ENCODE peak calls at places on chromosomes 2 and 18, in ten cellular contexts. Y is AG04450, N is IMR-90, V is fibroblast of the aortic adventitia, T is mucosa of descending colon, M is HFFc6, F is endothelial cell, Z is GM23338, J is foreskin fibroblast, A is GM13977. Q is an unnamed sample.

GRCh38 chr2:180604077-180604476 is 376.3 kb upstream of the UBE2E3 start:
- DNase-seq in T (no peak), Z (peak), V (peak), J (peak), M (no peak), N (peak), F (peak), Y (no peak), A (no peak), Q (peak)

GRCh38 chr2:55033076-55033742 is 17.0 kb downstream of the RTN4 start:
- DNase-seq in T (no peak), N (no peak), Z (no peak), M (no peak), F (no peak), Y (no peak), J (no peak), V (no peak), A (no peak), Q (no peak)

GRCh38 chr2:222142027-222142426 is 156.8 kb downstream of the PAX3 start:
- DNase-seq in J (peak), T (no peak), V (no peak), A (no peak), Z (no peak), Y (no peak), N (no peak), M (peak), F (no peak), Q (no peak)

GRCh38 chr2:77013932-77014331 is 508.2 kb downstream of the LRRTM4 start:
- DNase-seq in Y (no peak), Z (no peak), N (no peak), J (no peak), A (no peak), M (no peak), V (no peak), T (no peak), F (no peak), Q (no peak)

GRCh38 chr2:196444442-196444841 is 195.1 kb upstream of the CCDC150 start:
- DNase-seq in N (no peak), V (no peak), F (no peak), M (no peak), Z (no peak), A (no peak), J (no peak), Y (no peak), T (no peak), Q (no peak)

GRCh38 chr2:16330012-16330411 is 335.6 kb downstream of the CYRIA start:
- DNase-seq in J (no peak), V (no peak), M (no peak), A (no peak), N (no peak), Z (peak), Y (no peak), T (no peak), F (no peak), Q (peak)

GRCh38 chr2:64988420-64989125 is 626 bp upstream of the SLC1A4 start:
- DNase-seq in N (peak), Z (peak), A (peak), M (peak), F (peak), J (peak), V (peak), T (peak), Y (peak), Q (peak)

GRCh38 chr2:11305958-11306357 is 38.5 kb downstream of the ROCK2 start:
- DNase-seq in N (peak), F (no peak), Y (peak), J (peak), V (peak), M (peak), T (no peak), Z (no peak), A (no peak), Q (no peak)

GRCh38 chr2:15997728-15998280 is 57.5 kb downstream of the MYCN start:
- DNase-seq in F (no peak), A (no peak), Z (no peak), J (no peak), M (no peak), N (no peak), T (no peak), Y (no peak), V (no peak), Q (no peak)

GRCh38 chr2:98258906-98259305 is 87.3 kb upstream of the CNGA3 start:
- DNase-seq in N (no peak), V (peak), F (no peak), M (no peak), Y (no peak), A (no peak), J (no peak), Z (no peak), T (no peak), Q (no peak)

GRCh38 chr2:100784681-100785080 is 35.3 kb upstream of the NPAS2 start:
- DNase-seq in F (no peak), M (no peak), Y (no peak), A (no peak), Z (no peak), J (no peak), V (no peak), N (no peak), T (no peak), Q (no peak)

GRCh38 chr2:143608758-143609157 is 479.5 kb downstream of the ARHGAP15 start:
- DNase-seq in N (no peak), J (no peak), F (no peak), Z (no peak), Y (no peak), A (no peak), V (no peak), M (no peak), T (no peak), Q (no peak)

GRCh38 chr2:167944825-167945659 is 302.4 kb downstream of the STK39 start:
- DNase-seq in N (peak), M (peak), F (no peak), Y (no peak), J (peak), Z (no peak), T (no peak), V (peak), A (no peak), Q (no peak)

GRCh38 chr2:128745946-128746345 is 427.3 kb upstream of the HS6ST1 start:
- DNase-seq in N (no peak), V (no peak), M (no peak), Z (no peak), F (no peak), A (no peak), Y (no peak), T (no peak), J (no peak), Q (no peak)
- TF ChIP-seq CTCF in N (no peak), V (no peak), M (no peak), Z (no peak), F (no peak), A (no peak), Y (no peak), T (no peak), J (no peak), Q (no peak)

GRCh38 chr2:169509955-169510354 is 453 bp downstream of the KLHL41 start:
- DNase-seq in F (no peak), J (no peak), N (no peak), T (no peak), A (no peak), Z (no peak), V (no peak), M (no peak), Y (no peak), Q (no peak)

GRCh38 chr2:169513094-169513493 is 3.6 kb downstream of the KLHL41 start:
- DNase-seq in A (no peak), Z (no peak), J (no peak), V (no peak), N (no peak), F (no peak), M (no peak), T (no peak), Y (no peak), Q (no peak)

GRCh38 chr2:169512525-169512924 is 3.0 kb downstream of the KLHL41 start:
- DNase-seq in Z (no peak), V (no peak), J (peak), N (peak), T (no peak), A (no peak), Y (no peak), F (no peak), M (peak), Q (no peak)

GRCh38 chr2:169511818-169512217 is 2.3 kb downstream of the KLHL41 start:
- DNase-seq in F (no peak), T (no peak), V (no peak), Y (no peak), N (no peak), M (no peak), A (no peak), J (no peak), Z (no peak), Q (no peak)

GRCh38 chr2:169513926-169514325 is 4.4 kb downstream of the KLHL41 start:
- DNase-seq in Y (no peak), N (no peak), F (no peak), A (no peak), J (no peak), Z (no peak), T (no peak), M (no peak), V (no peak), Q (no peak)
- TF ChIP-seq CTCF in Y (no peak), N (no peak), F (no peak), A (no peak), J (no peak), Z (no peak), T (no peak), M (no peak), V (no peak), Q (no peak)

GRCh38 chr2:239715606-239716005 is 309.5 kb downstream of the NDUFA10 start:
- DNase-seq in T (no peak), Z (no peak), N (no peak), F (no peak), V (no peak), J (no peak), Y (no peak), A (no peak), M (no peak), Q (no peak)
- TF ChIP-seq CTCF in T (no peak), Z (no peak), N (no peak), F (no peak), V (no peak), J (no peak), Y (no peak), A (no peak), M (no peak), Q (no peak)

GRCh38 chr2:74887961-74888670 is 54.2 kb downstream of the HK2 start:
- DNase-seq in N (peak), F (no peak), Y (no peak), V (peak), M (peak), J (peak), A (no peak), T (no peak), Z (no peak), Q (no peak)
- TF ChIP-seq CTCF in N (no peak), F (no peak), Y (no peak), V (no peak), M (peak), J (no peak), A (no peak), T (no peak), Z (no peak), Q (no peak)

DNA sequence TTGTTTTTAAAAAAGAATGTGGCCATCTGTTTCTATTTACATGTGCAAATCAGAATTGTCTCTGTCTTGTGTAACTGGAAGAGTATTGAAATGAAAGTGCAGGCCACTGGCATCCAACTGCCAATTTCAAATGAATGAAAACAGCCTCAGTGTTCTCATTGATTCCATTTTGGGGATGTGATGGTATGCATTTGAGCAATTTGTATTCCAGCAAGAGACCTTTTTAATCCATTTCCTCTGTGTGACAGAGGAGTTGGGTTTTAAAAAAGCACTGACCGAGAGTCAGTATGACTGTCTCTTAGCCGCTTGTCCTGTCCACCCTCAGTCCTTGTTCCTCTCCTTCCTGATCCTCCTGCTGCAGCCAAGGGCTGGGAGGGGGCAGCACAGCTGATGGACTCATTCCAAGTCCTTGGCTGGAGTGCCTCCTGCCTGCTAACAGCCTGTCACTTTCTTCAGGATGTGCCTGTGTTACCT is 50.0 kb downstream of the ASAP2 start:
- DNase-seq in Z (no peak), Y (no peak), V (peak), F (no peak), T (no peak), M (peak), J (peak), A (no peak), N (no peak), Q (no peak)
- TF ChIP-seq CTCF in Z (no peak), Y (no peak), V (no peak), F (no peak), T (no peak), M (no peak), J (no peak), A (no peak), N (no peak), Q (no peak)

GRCh38 chr2:119592436-119592835 is 48.2 kb downstream of the CFAP221 start:
- DNase-seq in M (no peak), Y (no peak), Z (no peak), J (no peak), A (no peak), N (no peak), T (no peak), F (no peak), V (no peak), Q (no peak)
- TF ChIP-seq CTCF in M (no peak), Y (no peak), Z (no peak), J (no peak), A (no peak), N (no peak), T (no peak), F (no peak), V (no peak), Q (no peak)

GRCh38 chr2:140624188-140624587 is 1506.6 kb downstream of the LRP1B start:
- DNase-seq in Z (no peak), N (no peak), Y (no peak), F (no peak), M (no peak), V (no peak), J (no peak), T (no peak), A (no peak), Q (no peak)

GRCh38 chr2:140627136-140627535 is 1503.7 kb downstream of the LRP1B start:
- DNase-seq in N (no peak), T (no peak), M (no peak), V (no peak), J (peak), A (no peak), Y (no peak), Z (no peak), F (no peak), Q (no peak)

DNA sequence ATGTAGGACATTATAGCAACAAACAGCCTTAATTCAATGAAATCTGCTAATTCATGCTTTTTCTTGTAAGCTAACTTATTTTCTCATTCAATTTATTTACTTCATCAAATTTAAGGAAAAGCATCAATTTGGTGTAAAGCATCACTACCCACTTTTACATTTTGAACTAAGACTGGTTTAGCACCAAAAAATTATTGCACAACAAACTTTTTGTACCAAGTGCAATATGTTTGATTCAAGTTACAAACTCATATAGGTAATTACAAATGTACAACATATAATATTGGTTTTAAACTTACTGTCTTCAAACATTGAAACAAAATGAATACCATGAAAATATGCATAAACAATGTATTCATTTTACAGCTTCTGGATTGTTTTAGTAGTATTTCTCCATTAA is 1508.9 kb downstream of the LRP1B start:
- DNase-seq in Y (no peak), N (no peak), V (no peak), M (no peak), T (no peak), J (no peak), A (no peak), F (no peak), Z (no peak), Q (no peak)
- TF ChIP-seq CTCF in Y (no peak), N (no peak), V (no peak), M (no peak), T (no peak), J (no peak), A (no peak), F (no peak), Z (no peak), Q (no peak)

DNA sequence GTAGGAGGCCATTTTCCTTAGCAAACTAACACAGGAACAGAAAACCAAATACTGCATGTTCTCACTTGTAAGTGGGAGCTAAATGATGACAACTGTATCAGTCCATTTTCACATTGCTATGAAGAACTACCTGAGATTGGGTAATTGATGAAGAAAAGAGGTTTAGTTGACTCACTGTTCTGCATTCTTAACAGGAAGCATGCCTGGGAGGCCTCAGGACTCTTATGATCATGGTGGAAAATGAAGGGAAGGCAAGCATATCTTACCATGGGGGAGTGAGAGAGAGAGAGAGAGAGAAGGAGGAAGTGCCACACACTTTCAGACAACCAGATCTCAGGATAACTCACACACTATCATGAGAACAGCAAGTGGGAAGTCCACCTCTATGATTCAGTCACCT is 105.3 kb downstream of the PARD3B start:
- DNase-seq in T (no peak), V (no peak), F (no peak), Y (no peak), N (no peak), J (no peak), A (no peak), M (no peak), Z (no peak), Q (no peak)
- TF ChIP-seq CTCF in T (no peak), V (no peak), F (no peak), Y (no peak), N (no peak), J (no peak), A (no peak), M (no peak), Z (no peak), Q (no peak)

DNA sequence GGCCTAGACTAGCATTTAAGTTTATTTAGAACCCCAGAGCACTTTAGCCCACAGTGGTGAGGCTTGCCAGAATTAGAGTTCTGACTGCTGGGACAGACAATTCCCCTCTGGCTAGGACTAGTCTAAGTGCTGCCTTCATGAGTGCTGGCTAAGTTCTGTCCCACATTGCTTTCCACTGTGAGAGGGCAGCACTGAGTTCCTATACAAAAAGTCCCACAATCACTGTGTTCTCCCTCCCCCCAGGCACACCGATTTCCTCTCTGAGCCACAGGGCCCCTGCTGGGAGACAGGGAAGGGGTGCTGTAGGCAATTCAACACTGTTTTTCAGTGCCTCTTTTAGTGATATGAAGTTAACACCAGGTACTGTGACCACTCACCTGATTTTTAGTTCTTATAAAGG is 310.9 kb downstream of the DLGAP1 start:
- DNase-seq in Y (no peak), F (no peak), V (no peak), A (no peak), Z (peak), J (no peak), M (no peak), N (no peak), T (no peak), Q (no peak)
- TF ChIP-seq CTCF in Y (no peak), F (no peak), V (no peak), A (no peak), Z (peak), J (no peak), M (no peak), N (no peak), T (no peak), Q (no peak)